ENCODE peak calls at places on chromosome 13, in eight cellular contexts. A is sigmoid colon; B is stimulated activated CD4-positive, alpha-beta T cell treated with anti-CD3 and anti-CD28 coated beads, Interleukin-1b, Interleukin-23, amount 100 ng/mL, for 4 hours; O is MG63; V is astrocyte of the spinal cord; Z is HuH-7.5; W is activated T-helper 1 cell treated with Interleukin-2 at 50 U/mL for 16 hours; S is T-cell. C is an unnamed sample.

GRCh38 chr13:100291626-100292025 is 202.7 kb downstream of the PCCA start:
- DNase-seq in W (no peak), S (no peak), B (no peak), Z (no peak), V (no peak), O (no peak), A (no peak), C (no peak)

GRCh38 chr13:114130131-114130707 is 2.2 kb downstream of the RASA3 start:
- DNase-seq in V (no peak), W (no peak), A (no peak), S (no peak), B (no peak), Z (no peak), O (no peak), C (no peak)

GRCh38 chr13:32116210-32116609 is 84.6 kb downstream of the FRY start:
- DNase-seq in S (no peak), A (no peak), V (no peak), O (no peak), W (no peak), B (no peak), Z (no peak), C (no peak)

GRCh38 chr13:30156826-30157615 is 150.3 kb downstream of the KATNAL1 start:
- DNase-seq in Z (no peak), O (no peak), S (no peak), V (no peak), A (peak), B (no peak), W (no peak), C (no peak)

GRCh38 chr13:98582947-98583346 is 6.0 kb upstream of the STK24 start:
- DNase-seq in W (no peak), B (no peak), O (no peak), Z (no peak), A (no peak), S (no peak), V (no peak), C (no peak)

GRCh38 chr13:108618233-108618632 is 11.2 kb upstream of the MYO16 start:
- DNase-seq in O (no peak), A (no peak), Z (no peak), V (no peak), W (no peak), S (no peak), B (no peak), C (no peak)

GRCh38 chr13:25300861-25301346 is 521 bp upstream of the NUP58 start:
- DNase-seq in O (peak), S (no peak), V (no peak), W (no peak), A (peak), Z (no peak), B (peak), C (no peak)

GRCh38 chr13:28059214-28059613 is 41.2 kb downstream of the FLT3 start:
- DNase-seq in B (peak), S (no peak), Z (peak), A (no peak), W (no peak), V (no peak), O (no peak), C (peak)

GRCh38 chr13:20425819-20426219 is 99.8 kb downstream of the CRYL1 start:
- DNase-seq in B (no peak), Z (no peak), A (no peak), O (no peak), S (no peak), W (no peak), V (no peak), C (no peak)

GRCh38 chr13:25174304-25174703 is 2.2 kb upstream of the AMER2 start:
- DNase-seq in V (no peak), A (no peak), S (no peak), W (no peak), B (no peak), O (no peak), Z (no peak), C (no peak)